ENCODE peak calls at places on chromosome 22, in four cellular contexts. B, Z, Y and Q are unnamed samples.

GRCh38 chr22:28247667-28248363 is 328.8 kb upstream of the PITPNB start:
- DNase-seq in B (no peak), Z (no peak), Y (no peak), Q (peak)

GRCh38 chr22:19805821-19806212 is 45.2 kb downstream of the TBX1 start:
- DNase-seq in B (no peak), Z (no peak), Y (no peak), Q (no peak)

GRCh38 chr22:25419247-25420113 is 145.0 kb upstream of the GRK3 start:
- DNase-seq in B (peak), Z (no peak), Y (peak), Q (peak)

GRCh38 chr22:38127869-38128268 is 17.4 kb upstream of the BAIAP2L2 start:
- DNase-seq in B (no peak), Z (no peak), Y (no peak), Q (no peak)

GRCh38 chr22:24190566-24191208 is 9.4 kb downstream of the SUSD2 start:
- DNase-seq in B (no peak), Z (no peak), Y (no peak), Q (no peak)

GRCh38 chr22:20186871-20187546 is 36.2 kb upstream of the CCDC188 start:
- DNase-seq in B (no peak), Z (no peak), Y (no peak), Q (no peak)

GRCh38 chr22:29267858-29268510 is at the start of the genes EWSR1 and RHBDD3:
- DNase-seq in B (peak), Z (peak), Y (peak), Q (peak)

GRCh38 chr22:17698948-17699347 is 60.4 kb downstream of the BCL2L13 start:
- DNase-seq in B (no peak), Z (no peak), Y (no peak), Q (no peak)

GRCh38 chr22:47474895-47475294 is 712.4 kb downstream of the TBC1D22A start:
- DNase-seq in B (no peak), Z (no peak), Y (no peak), Q (no peak)

DNA sequence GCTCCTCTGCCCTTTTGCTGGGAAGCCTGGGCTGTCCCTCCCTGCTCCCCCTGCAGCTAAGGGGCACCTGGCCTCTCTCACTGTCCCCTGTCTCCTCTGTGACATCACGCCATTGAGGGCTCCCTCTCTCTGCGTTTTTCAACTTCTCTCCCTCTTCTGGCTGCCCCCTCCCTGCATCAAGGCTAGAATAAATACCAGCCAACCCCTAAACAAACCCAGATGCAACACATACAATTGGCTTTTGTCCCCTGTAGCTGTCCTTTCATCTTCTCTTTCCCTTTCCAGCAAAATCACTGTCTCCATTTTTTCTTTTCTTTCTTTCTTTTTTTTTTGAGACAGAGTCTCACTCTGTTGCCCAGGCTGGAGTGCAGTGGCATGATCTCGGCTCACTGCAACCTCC is 3.3 kb upstream of the MIEF1 start:
- DNase-seq in B (no peak), Z (no peak), Y (no peak), Q (no peak)
- TF ChIP-seq CTCF in B (no peak), Z (no peak), Y (no peak), Q (no peak)

GRCh38 chr22:42959472-42960145 is 55.3 kb downstream of the PACSIN2 start:
- DNase-seq in B (peak), Z (peak), Y (no peak), Q (peak)
- H3K4me3 ChIP-seq in B (peak), Z (peak), Y (no peak), Q (no peak)

GRCh38 chr22:43057641-43058040 is 31.6 kb downstream of the TTLL1 start:
- DNase-seq in B (no peak), Z (no peak), Y (no peak), Q (no peak)

GRCh38 chr22:43047605-43048004 is 32.7 kb upstream of the PACSIN2 start:
- DNase-seq in B (no peak), Z (no peak), Y (no peak), Q (no peak)

GRCh38 chr22:43050995-43051394 is 36.0 kb upstream of the PACSIN2 start:
- DNase-seq in B (no peak), Z (peak), Y (no peak), Q (no peak)

GRCh38 chr22:43053176-43053575 is 36.0 kb downstream of the TTLL1 start:
- DNase-seq in B (no peak), Z (no peak), Y (no peak), Q (no peak)
- TF ChIP-seq CTCF in B (no peak), Z (no peak), Y (peak), Q (peak)

GRCh38 chr22:39900306-39901227 is at the start of gene GRAP2:
- DNase-seq in B (no peak), Z (no peak), Y (peak), Q (no peak)
- H3K4me3 ChIP-seq in B (no peak), Z (no peak), Y (peak), Q (no peak)

GRCh38 chr22:45731798-45732495 is 60.3 kb downstream of the ATXN10 start:
- DNase-seq in B (no peak), Z (peak), Y (peak), Q (peak)
- TF ChIP-seq CTCF in B (no peak), Z (peak), Y (peak), Q (peak)